ENCODE peak calls at places on chromosomes 5 and 9, in six cellular contexts. I, R, W, O, B and T are unnamed samples.

GRCh38 chr5:38414348-38414747 is 142.1 kb downstream of the LIFR start:
- DNase-seq in I (peak), R (no peak), W (no peak), O (no peak), B (no peak), T (no peak)

GRCh38 chr5:134568761-134569725 is 43.6 kb downstream of the JADE2 start:
- DNase-seq in I (no peak), R (peak), W (no peak), O (peak), B (no peak), T (no peak)

GRCh38 chr5:173274771-173275170 is 39.8 kb upstream of the NKX2-5 start:
- DNase-seq in I (no peak), R (no peak), W (no peak), O (no peak), B (no peak), T (no peak)

GRCh38 chr9:127918201-127919107 is 1.6 kb upstream of the ST6GALNAC4 start:
- DNase-seq in I (no peak), R (peak), W (no peak), O (peak), B (peak), T (peak)

GRCh38 chr5:6772886-6773285 is 59.7 kb downstream of the TENT4A start:
- DNase-seq in I (no peak), R (no peak), W (no peak), O (no peak), B (no peak), T (no peak)

GRCh38 chr5:90878081-90878480 is 319.5 kb downstream of the ADGRV1 start:
- DNase-seq in I (no peak), R (peak), W (no peak), O (peak), B (no peak), T (no peak)

GRCh38 chr5:139759219-139759721 is 36.3 kb upstream of the PSD2 start:
- DNase-seq in I (no peak), R (no peak), W (no peak), O (no peak), B (no peak), T (no peak)

GRCh38 chr5:61586096-61587084 is 254.3 kb downstream of the ZSWIM6 start:
- DNase-seq in I (no peak), R (no peak), W (no peak), O (no peak), B (no peak), T (no peak)

GRCh38 chr9:128251701-128252100 is 24.1 kb downstream of the GOLGA2 start:
- DNase-seq in I (no peak), R (no peak), W (no peak), O (peak), B (no peak), T (no peak)

GRCh38 chr5:15885156-15885555 is 294.4 kb downstream of the MARCHF11 start:
- DNase-seq in I (no peak), R (no peak), W (no peak), O (no peak), B (no peak), T (no peak)

GRCh38 chr5:98109561-98110006 is 663.9 kb upstream of the RGMB start:
- DNase-seq in I (peak), R (no peak), W (no peak), O (peak), B (no peak), T (peak)

GRCh38 chr9:34557421-34558321 is 31.9 kb downstream of the CNTFR start:
- DNase-seq in I (no peak), R (no peak), W (no peak), O (no peak), B (no peak), T (no peak)

GRCh38 chr5:108119123-108119522 is 262.8 kb downstream of the FBXL17 start:
- DNase-seq in I (no peak), R (no peak), W (no peak), O (no peak), B (no peak), T (no peak)

GRCh38 chr5:173302546-173303155 is 25.6 kb downstream of the STC2 start:
- DNase-seq in I (peak), R (no peak), W (peak), O (peak), B (no peak), T (peak)

GRCh38 chr5:112908854-112909253 is 13.2 kb downstream of the REEP5 start:
- DNase-seq in I (no peak), R (no peak), W (no peak), O (no peak), B (no peak), T (no peak)

GRCh38 chr5:107680099-107680498 is 9.4 kb upstream of the EFNA5 start:
- DNase-seq in I (no peak), R (no peak), W (no peak), O (no peak), B (no peak), T (no peak)

GRCh38 chr9:134833294-134833880 is 47.2 kb upstream of the FCN2 start:
- DNase-seq in I (no peak), R (no peak), W (no peak), O (no peak), B (no peak), T (no peak)

GRCh38 chr5:68406767-68407232 is 191.2 kb downstream of the PIK3R1 start:
- DNase-seq in I (no peak), R (peak), W (no peak), O (no peak), B (no peak), T (no peak)

GRCh38 chr5:3277590-3278196 is 317.9 kb upstream of the IRX1 start:
- DNase-seq in I (no peak), R (no peak), W (no peak), O (no peak), B (no peak), T (no peak)

GRCh38 chr5:163964650-163965049 is 459.2 kb downstream of the MAT2B start:
- DNase-seq in I (no peak), R (no peak), W (no peak), O (peak), B (no peak), T (no peak)

GRCh38 chr5:133032852-133033742 is 6.7 kb upstream of the ZCCHC10 start:
- DNase-seq in I (no peak), R (no peak), W (no peak), O (no peak), B (no peak), T (no peak)

GRCh38 chr5:96133337-96134094 is 171.9 kb upstream of the ELL2 start:
- DNase-seq in I (no peak), R (no peak), W (no peak), O (no peak), B (no peak), T (no peak)

GRCh38 chr9:99069532-99069931 is 35.4 kb upstream of the TGFBR1 start:
- DNase-seq in I (no peak), R (no peak), W (no peak), O (no peak), B (no peak), T (no peak)

GRCh38 chr5:56545016-56545415 is 270.3 kb upstream of the MAP3K1 start:
- DNase-seq in I (no peak), R (peak), W (no peak), O (peak), B (no peak), T (no peak)